ENCODE peak calls at places on chromosomes 4 and X, in nine cellular contexts. One of them, this sample, is unnamed.

GRCh38 chr4:136946307-136946907 is 585.9 kb downstream of the PCDH18 start:
- DNase-seq in neural progenitor cell: no peak
- DNase-seq in activated CD4-positive, alpha-beta T cell treated with anti-CD3 and anti-CD28 coated beads for 24 hours: no peak
- DNase-seq in GM19239: no peak
- DNase-seq in GM03348: no peak
- DNase-seq in LNCaP clone FGC: no peak
- DNase-seq in pancreas: no peak
- DNase-seq in NCI-H2081 treated with DMSO at 0.1 percent for 48 hours: no peak
- DNase-seq in AG09309: no peak
- DNase-seq in this sample: no peak

GRCh38 chr4:909821-910220 is 22.3 kb downstream of the GAK start:
- DNase-seq in neural progenitor cell: no peak
- DNase-seq in pancreas: no peak
- DNase-seq in GM03348: no peak
- DNase-seq in AG09309: no peak
- DNase-seq in LNCaP clone FGC: no peak
- DNase-seq in NCI-H2081 treated with DMSO at 0.1 percent for 48 hours: no peak
- DNase-seq in GM19239: no peak
- DNase-seq in activated CD4-positive, alpha-beta T cell treated with anti-CD3 and anti-CD28 coated beads for 24 hours: no peak
- DNase-seq in this sample: no peak

GRCh38 chr4:127124919-127125318 is 507.8 kb upstream of the INTU start:
- DNase-seq in GM19239: no peak
- DNase-seq in LNCaP clone FGC: peak
- DNase-seq in NCI-H2081 treated with DMSO at 0.1 percent for 48 hours: no peak
- DNase-seq in AG09309: no peak
- DNase-seq in activated CD4-positive, alpha-beta T cell treated with anti-CD3 and anti-CD28 coated beads for 24 hours: no peak
- DNase-seq in pancreas: no peak
- DNase-seq in neural progenitor cell: no peak
- DNase-seq in GM03348: peak
- DNase-seq in this sample: no peak

GRCh38 chr4:21811576-21811975 is 137.0 kb downstream of the KCNIP4 start:
- DNase-seq in neural progenitor cell: no peak
- DNase-seq in NCI-H2081 treated with DMSO at 0.1 percent for 48 hours: no peak
- DNase-seq in pancreas: no peak
- DNase-seq in LNCaP clone FGC: no peak
- DNase-seq in activated CD4-positive, alpha-beta T cell treated with anti-CD3 and anti-CD28 coated beads for 24 hours: no peak
- DNase-seq in GM19239: no peak
- DNase-seq in AG09309: peak
- DNase-seq in GM03348: peak
- DNase-seq in this sample: no peak

GRCh38 chr4:138062929-138063328 is 179.2 kb downstream of the SLC7A11 start:
- DNase-seq in AG09309: no peak
- DNase-seq in LNCaP clone FGC: no peak
- DNase-seq in activated CD4-positive, alpha-beta T cell treated with anti-CD3 and anti-CD28 coated beads for 24 hours: no peak
- DNase-seq in NCI-H2081 treated with DMSO at 0.1 percent for 48 hours: no peak
- DNase-seq in pancreas: no peak
- DNase-seq in GM19239: no peak
- DNase-seq in GM03348: peak
- DNase-seq in neural progenitor cell: no peak
- DNase-seq in this sample: no peak

GRCh38 chr4:165476214-165477098 is 97.6 kb downstream of the CPE start:
- DNase-seq in NCI-H2081 treated with DMSO at 0.1 percent for 48 hours: no peak
- DNase-seq in neural progenitor cell: no peak
- DNase-seq in pancreas: no peak
- DNase-seq in AG09309: no peak
- DNase-seq in activated CD4-positive, alpha-beta T cell treated with anti-CD3 and anti-CD28 coated beads for 24 hours: no peak
- DNase-seq in LNCaP clone FGC: peak
- DNase-seq in GM19239: no peak
- DNase-seq in GM03348: no peak
- DNase-seq in this sample: no peak

GRCh38 chr4:95319169-95319568 is 229.6 kb downstream of the UNC5C start:
- DNase-seq in activated CD4-positive, alpha-beta T cell treated with anti-CD3 and anti-CD28 coated beads for 24 hours: no peak
- DNase-seq in AG09309: no peak
- DNase-seq in GM03348: no peak
- DNase-seq in NCI-H2081 treated with DMSO at 0.1 percent for 48 hours: no peak
- DNase-seq in LNCaP clone FGC: no peak
- DNase-seq in GM19239: no peak
- DNase-seq in pancreas: no peak
- DNase-seq in neural progenitor cell: no peak
- DNase-seq in this sample: no peak

GRCh38 chr4:108272046-108272445 is 103.3 kb upstream of the LEF1 start:
- DNase-seq in pancreas: no peak
- DNase-seq in neural progenitor cell: no peak
- DNase-seq in GM19239: no peak
- DNase-seq in LNCaP clone FGC: no peak
- DNase-seq in AG09309: no peak
- DNase-seq in activated CD4-positive, alpha-beta T cell treated with anti-CD3 and anti-CD28 coated beads for 24 hours: no peak
- DNase-seq in GM03348: no peak
- DNase-seq in NCI-H2081 treated with DMSO at 0.1 percent for 48 hours: no peak
- DNase-seq in this sample: no peak

GRCh38 chr4:7388627-7389026 is 46.1 kb downstream of the PSAPL1 start:
- DNase-seq in LNCaP clone FGC: no peak
- DNase-seq in GM19239: no peak
- DNase-seq in neural progenitor cell: no peak
- DNase-seq in pancreas: no peak
- DNase-seq in GM03348: no peak
- DNase-seq in NCI-H2081 treated with DMSO at 0.1 percent for 48 hours: no peak
- DNase-seq in activated CD4-positive, alpha-beta T cell treated with anti-CD3 and anti-CD28 coated beads for 24 hours: no peak
- DNase-seq in AG09309: no peak
- DNase-seq in this sample: no peak

GRCh38 chrX:1139101-1139500 is 73.3 kb downstream of the CRLF2 start:
- DNase-seq in neural progenitor cell: no peak
- DNase-seq in NCI-H2081 treated with DMSO at 0.1 percent for 48 hours: no peak
- DNase-seq in LNCaP clone FGC: no peak
- DNase-seq in GM19239: no peak
- DNase-seq in pancreas: no peak
- DNase-seq in activated CD4-positive, alpha-beta T cell treated with anti-CD3 and anti-CD28 coated beads for 24 hours: no peak
- DNase-seq in AG09309: no peak
- DNase-seq in GM03348: no peak
- DNase-seq in this sample: no peak

GRCh38 chrX:11205796-11206195 is 87.4 kb upstream of the AMELX start:
- DNase-seq in neural progenitor cell: no peak
- DNase-seq in GM19239: no peak
- DNase-seq in NCI-H2081 treated with DMSO at 0.1 percent for 48 hours: no peak
- DNase-seq in pancreas: no peak
- DNase-seq in activated CD4-positive, alpha-beta T cell treated with anti-CD3 and anti-CD28 coated beads for 24 hours: no peak
- DNase-seq in LNCaP clone FGC: no peak
- DNase-seq in GM03348: no peak
- DNase-seq in AG09309: no peak
- DNase-seq in this sample: no peak

GRCh38 chrX:41730101-41730500 is 6.1 kb downstream of the GPR82 start:
- DNase-seq in activated CD4-positive, alpha-beta T cell treated with anti-CD3 and anti-CD28 coated beads for 24 hours: no peak
- DNase-seq in AG09309: no peak
- DNase-seq in neural progenitor cell: no peak
- DNase-seq in LNCaP clone FGC: no peak
- DNase-seq in pancreas: no peak
- DNase-seq in GM19239: no peak
- DNase-seq in GM03348: no peak
- DNase-seq in NCI-H2081 treated with DMSO at 0.1 percent for 48 hours: no peak
- DNase-seq in this sample: no peak

GRCh38 chr4:137452799-137453198 is 79.5 kb downstream of the PCDH18 start:
- DNase-seq in pancreas: no peak
- DNase-seq in AG09309: no peak
- DNase-seq in GM19239: no peak
- DNase-seq in activated CD4-positive, alpha-beta T cell treated with anti-CD3 and anti-CD28 coated beads for 24 hours: no peak
- DNase-seq in neural progenitor cell: no peak
- DNase-seq in LNCaP clone FGC: no peak
- DNase-seq in NCI-H2081 treated with DMSO at 0.1 percent for 48 hours: no peak
- DNase-seq in GM03348: no peak
- DNase-seq in this sample: no peak

GRCh38 chr4:55136634-55137033 is 11.2 kb upstream of the KDR start:
- DNase-seq in GM03348: no peak
- DNase-seq in GM19239: no peak
- DNase-seq in pancreas: no peak
- DNase-seq in NCI-H2081 treated with DMSO at 0.1 percent for 48 hours: no peak
- DNase-seq in neural progenitor cell: no peak
- DNase-seq in LNCaP clone FGC: no peak
- DNase-seq in AG09309: no peak
- DNase-seq in activated CD4-positive, alpha-beta T cell treated with anti-CD3 and anti-CD28 coated beads for 24 hours: no peak
- DNase-seq in this sample: no peak

GRCh38 chr4:110344165-110344564 is 131.8 kb upstream of the ENPEP start:
- DNase-seq in GM03348: peak
- DNase-seq in GM19239: no peak
- DNase-seq in neural progenitor cell: no peak
- DNase-seq in AG09309: no peak
- DNase-seq in pancreas: no peak
- DNase-seq in activated CD4-positive, alpha-beta T cell treated with anti-CD3 and anti-CD28 coated beads for 24 hours: no peak
- DNase-seq in NCI-H2081 treated with DMSO at 0.1 percent for 48 hours: no peak
- DNase-seq in LNCaP clone FGC: no peak
- DNase-seq in this sample: no peak

GRCh38 chr4:41256740-41257256 is at the start of gene UCHL1:
- DNase-seq in AG09309: peak
- DNase-seq in GM03348: peak
- DNase-seq in GM19239: no peak
- DNase-seq in activated CD4-positive, alpha-beta T cell treated with anti-CD3 and anti-CD28 coated beads for 24 hours: no peak
- DNase-seq in pancreas: peak
- DNase-seq in LNCaP clone FGC: no peak
- DNase-seq in NCI-H2081 treated with DMSO at 0.1 percent for 48 hours: peak
- DNase-seq in neural progenitor cell: peak
- DNase-seq in this sample: peak

GRCh38 chrX:997631-998137 is 214.8 kb downstream of the CRLF2 start:
- DNase-seq in AG09309: no peak
- DNase-seq in NCI-H2081 treated with DMSO at 0.1 percent for 48 hours: no peak
- DNase-seq in pancreas: no peak
- DNase-seq in neural progenitor cell: peak
- DNase-seq in LNCaP clone FGC: no peak
- DNase-seq in GM19239: no peak
- DNase-seq in GM03348: no peak
- DNase-seq in activated CD4-positive, alpha-beta T cell treated with anti-CD3 and anti-CD28 coated beads for 24 hours: no peak
- DNase-seq in this sample: peak

GRCh38 chr4:1062419-1062818 is 50.9 kb downstream of the RNF212 start:
- DNase-seq in GM03348: no peak
- DNase-seq in LNCaP clone FGC: no peak
- DNase-seq in activated CD4-positive, alpha-beta T cell treated with anti-CD3 and anti-CD28 coated beads for 24 hours: no peak
- DNase-seq in AG09309: no peak
- DNase-seq in NCI-H2081 treated with DMSO at 0.1 percent for 48 hours: no peak
- DNase-seq in neural progenitor cell: no peak
- DNase-seq in GM19239: no peak
- DNase-seq in pancreas: no peak
- DNase-seq in this sample: no peak

GRCh38 chr4:134490863-134491262 is 289.3 kb upstream of the PABPC4L start:
- DNase-seq in GM19239: no peak
- DNase-seq in pancreas: no peak
- DNase-seq in neural progenitor cell: no peak
- DNase-seq in GM03348: no peak
- DNase-seq in LNCaP clone FGC: no peak
- DNase-seq in AG09309: no peak
- DNase-seq in activated CD4-positive, alpha-beta T cell treated with anti-CD3 and anti-CD28 coated beads for 24 hours: no peak
- DNase-seq in NCI-H2081 treated with DMSO at 0.1 percent for 48 hours: no peak
- DNase-seq in this sample: no peak

GRCh38 chr4:169163495-169163894 is 107.3 kb downstream of the SH3RF1 start:
- DNase-seq in GM19239: no peak
- DNase-seq in NCI-H2081 treated with DMSO at 0.1 percent for 48 hours: no peak
- DNase-seq in AG09309: no peak
- DNase-seq in GM03348: no peak
- DNase-seq in LNCaP clone FGC: no peak
- DNase-seq in pancreas: no peak
- DNase-seq in activated CD4-positive, alpha-beta T cell treated with anti-CD3 and anti-CD28 coated beads for 24 hours: no peak
- DNase-seq in neural progenitor cell: no peak
- DNase-seq in this sample: no peak

GRCh38 chrX:154051210-154051810 is 31.6 kb upstream of the IRAK1 start:
- DNase-seq in NCI-H2081 treated with DMSO at 0.1 percent for 48 hours: no peak
- DNase-seq in pancreas: peak
- DNase-seq in AG09309: no peak
- DNase-seq in GM03348: peak
- DNase-seq in LNCaP clone FGC: no peak
- DNase-seq in neural progenitor cell: peak
- DNase-seq in activated CD4-positive, alpha-beta T cell treated with anti-CD3 and anti-CD28 coated beads for 24 hours: peak
- DNase-seq in GM19239: peak
- DNase-seq in this sample: no peak

GRCh38 chr4:83716874-83717273 is 181.0 kb downstream of the GPAT3 start:
- DNase-seq in GM19239: no peak
- DNase-seq in neural progenitor cell: no peak
- DNase-seq in NCI-H2081 treated with DMSO at 0.1 percent for 48 hours: no peak
- DNase-seq in LNCaP clone FGC: no peak
- DNase-seq in activated CD4-positive, alpha-beta T cell treated with anti-CD3 and anti-CD28 coated beads for 24 hours: no peak
- DNase-seq in AG09309: peak
- DNase-seq in GM03348: no peak
- DNase-seq in pancreas: no peak
- DNase-seq in this sample: no peak

GRCh38 chr4:80963051-80963450 is 67.5 kb upstream of the BMP3 start:
- DNase-seq in GM03348: peak
- DNase-seq in activated CD4-positive, alpha-beta T cell treated with anti-CD3 and anti-CD28 coated beads for 24 hours: no peak
- DNase-seq in neural progenitor cell: no peak
- DNase-seq in NCI-H2081 treated with DMSO at 0.1 percent for 48 hours: no peak
- DNase-seq in GM19239: no peak
- DNase-seq in pancreas: no peak
- DNase-seq in AG09309: no peak
- DNase-seq in LNCaP clone FGC: no peak
- DNase-seq in this sample: no peak

GRCh38 chr4:783133-783541 is 42.8 kb downstream of the CPLX1 start:
- DNase-seq in AG09309: no peak
- DNase-seq in pancreas: no peak
- DNase-seq in GM19239: no peak
- DNase-seq in LNCaP clone FGC: no peak
- DNase-seq in activated CD4-positive, alpha-beta T cell treated with anti-CD3 and anti-CD28 coated beads for 24 hours: no peak
- DNase-seq in neural progenitor cell: no peak
- DNase-seq in NCI-H2081 treated with DMSO at 0.1 percent for 48 hours: no peak
- DNase-seq in GM03348: no peak
- DNase-seq in this sample: no peak

GRCh38 chrX:34813618-34814017 is 129.0 kb upstream of the FAM47B start:
- DNase-seq in pancreas: no peak
- DNase-seq in LNCaP clone FGC: no peak
- DNase-seq in GM03348: no peak
- DNase-seq in activated CD4-positive, alpha-beta T cell treated with anti-CD3 and anti-CD28 coated beads for 24 hours: no peak
- DNase-seq in NCI-H2081 treated with DMSO at 0.1 percent for 48 hours: no peak
- DNase-seq in AG09309: no peak
- DNase-seq in neural progenitor cell: no peak
- DNase-seq in GM19239: no peak
- DNase-seq in this sample: no peak